ENCODE peak calls at places on chromosomes 16 and 17, in eight cellular contexts. One of them, this sample, is unnamed. For H3K9me3, the result is how much of the 10 kb centered on the place peaks cover.

GRCh38 chr17:40538936-40539705 is 26.2 kb downstream of the CCR7 start:
- DNase-seq in H9: no peak
- DNase-seq in fibroblast of lung: no peak
- DNase-seq in SK-N-SH: no peak
- DNase-seq in HepG2: no peak
- DNase-seq in mammary epithelial cell: no peak
- DNase-seq in HCT116: no peak
- DNase-seq in MM.1S: no peak
- DNase-seq in this sample: no peak

GRCh38 chr17:13428611-13429042 is 173.1 kb downstream of the HS3ST3A1 start:
- DNase-seq in mammary epithelial cell: no peak
- DNase-seq in HepG2: no peak
- DNase-seq in H9: no peak
- DNase-seq in HCT116: no peak
- DNase-seq in fibroblast of lung: peak
- DNase-seq in SK-N-SH: peak
- DNase-seq in MM.1S: no peak
- DNase-seq in this sample: no peak

GRCh38 chr17:4950075-4950756 is 703 bp upstream of the ENO3 start:
- DNase-seq in H9: peak
- DNase-seq in mammary epithelial cell: no peak
- DNase-seq in fibroblast of lung: no peak
- DNase-seq in MM.1S: peak
- DNase-seq in SK-N-SH: peak
- DNase-seq in HepG2: peak
- DNase-seq in HCT116: no peak
- DNase-seq in this sample: no peak

GRCh38 chr16:86631441-86631840 is 53.1 kb downstream of the FOXL1 start:
- DNase-seq in SK-N-SH: no peak
- DNase-seq in mammary epithelial cell: peak
- DNase-seq in HepG2: no peak
- DNase-seq in fibroblast of lung: peak
- DNase-seq in H9: no peak
- DNase-seq in HCT116: no peak
- DNase-seq in MM.1S: no peak
- DNase-seq in this sample: no peak

GRCh38 chr17:42702446-42702845 is 20.1 kb downstream of the CNTNAP1 start:
- DNase-seq in mammary epithelial cell: no peak
- DNase-seq in fibroblast of lung: no peak
- DNase-seq in MM.1S: no peak
- DNase-seq in H9: no peak
- DNase-seq in SK-N-SH: no peak
- DNase-seq in HepG2: no peak
- DNase-seq in HCT116: no peak
- DNase-seq in this sample: no peak

GRCh38 chr16:56482667-56483236 is 31.4 kb downstream of the OGFOD1 start:
- DNase-seq in HCT116: no peak
- DNase-seq in fibroblast of lung: no peak
- DNase-seq in mammary epithelial cell: no peak
- DNase-seq in HepG2: no peak
- DNase-seq in SK-N-SH: no peak
- DNase-seq in MM.1S: no peak
- DNase-seq in H9: no peak
- DNase-seq in this sample: no peak

GRCh38 chr16:19601083-19601976 is 45.8 kb downstream of the VPS35L start:
- DNase-seq in SK-N-SH: peak
- DNase-seq in MM.1S: peak
- DNase-seq in mammary epithelial cell: no peak
- DNase-seq in HCT116: peak
- DNase-seq in H9: no peak
- DNase-seq in fibroblast of lung: peak
- DNase-seq in HepG2: peak
- DNase-seq in this sample: no peak

GRCh38 chr16:78877114-78877513 is 723.4 kb downstream of the MAF start:
- DNase-seq in SK-N-SH: no peak
- DNase-seq in MM.1S: no peak
- DNase-seq in fibroblast of lung: no peak
- DNase-seq in H9: peak
- DNase-seq in HCT116: no peak
- DNase-seq in HepG2: no peak
- DNase-seq in mammary epithelial cell: no peak
- DNase-seq in this sample: no peak

GRCh38 chr16:12588510-12588909 is 215.2 kb downstream of the CPPED1 start:
- DNase-seq in HCT116: no peak
- DNase-seq in fibroblast of lung: no peak
- DNase-seq in mammary epithelial cell: no peak
- DNase-seq in H9: no peak
- DNase-seq in HepG2: peak
- DNase-seq in MM.1S: no peak
- DNase-seq in SK-N-SH: no peak
- DNase-seq in this sample: no peak

GRCh38 chr17:633641-634091 is 81.0 kb downstream of the VPS53 start:
- DNase-seq in MM.1S: no peak
- DNase-seq in HepG2: no peak
- DNase-seq in H9: no peak
- DNase-seq in fibroblast of lung: peak
- DNase-seq in SK-N-SH: no peak
- DNase-seq in mammary epithelial cell: no peak
- DNase-seq in HCT116: no peak
- DNase-seq in this sample: no peak

GRCh38 chr17:70137451-70138230 is 31.7 kb upstream of the KCNJ2 start:
- DNase-seq in mammary epithelial cell: peak
- DNase-seq in HepG2: no peak
- DNase-seq in MM.1S: peak
- DNase-seq in SK-N-SH: no peak
- DNase-seq in H9: no peak
- DNase-seq in fibroblast of lung: peak
- DNase-seq in HCT116: no peak
- DNase-seq in this sample: peak

GRCh38 chr16:10982430-10983174 is 38.2 kb downstream of the CLEC16A start:
- DNase-seq in fibroblast of lung: no peak
- DNase-seq in SK-N-SH: no peak
- DNase-seq in HepG2: no peak
- DNase-seq in mammary epithelial cell: no peak
- DNase-seq in HCT116: no peak
- DNase-seq in H9: no peak
- DNase-seq in MM.1S: no peak
- DNase-seq in this sample: no peak

DNA sequence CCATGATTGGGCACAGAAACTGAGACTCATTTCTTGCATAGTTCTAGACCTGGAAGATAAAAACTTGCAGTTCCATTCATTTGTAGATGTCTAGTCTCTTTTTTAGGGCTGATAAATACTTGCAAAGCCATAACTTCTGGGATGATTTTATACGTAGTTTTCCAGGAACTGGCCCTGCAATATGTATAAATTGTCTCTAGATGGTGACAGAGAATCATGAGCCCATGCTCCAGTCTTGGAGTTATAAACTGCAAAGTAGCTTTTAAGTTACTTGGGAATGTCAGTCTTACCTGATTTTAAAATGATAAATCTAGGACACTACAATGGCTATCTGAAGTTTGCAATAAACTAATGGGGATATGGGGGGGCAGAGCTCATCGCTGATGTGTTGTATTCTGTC is 3.0 kb upstream of the ADAMTS18 start:
- DNase-seq in fibroblast of lung: no peak
- DNase-seq in SK-N-SH: no peak
- DNase-seq in mammary epithelial cell: no peak
- DNase-seq in HepG2: no peak
- DNase-seq in MM.1S: no peak
- DNase-seq in H9: no peak
- DNase-seq in HCT116: no peak
- DNase-seq in this sample: no peak
- TF ChIP-seq CTCF in fibroblast of lung: no peak
- TF ChIP-seq CTCF in SK-N-SH: peak
- TF ChIP-seq CTCF in mammary epithelial cell: no peak
- TF ChIP-seq CTCF in HepG2: peak
- TF ChIP-seq CTCF in MM.1S: no peak
- TF ChIP-seq CTCF in H9: peak
- TF ChIP-seq CTCF in HCT116: peak
- TF ChIP-seq CTCF in this sample: no peak

GRCh38 chr16:3377917-3378316 is 22.2 kb downstream of the OR2C1 start:
- DNase-seq in MM.1S: no peak
- DNase-seq in H9: no peak
- DNase-seq in SK-N-SH: no peak
- DNase-seq in mammary epithelial cell: no peak
- DNase-seq in HepG2: peak
- DNase-seq in HCT116: no peak
- DNase-seq in fibroblast of lung: no peak
- DNase-seq in this sample: no peak

GRCh38 chr16:3388325-3388724 is 12.5 kb downstream of the ZSCAN32 start:
- DNase-seq in HepG2: no peak
- DNase-seq in SK-N-SH: no peak
- DNase-seq in HCT116: no peak
- DNase-seq in mammary epithelial cell: no peak
- DNase-seq in MM.1S: no peak
- DNase-seq in fibroblast of lung: no peak
- DNase-seq in H9: no peak
- DNase-seq in this sample: no peak

DNA sequence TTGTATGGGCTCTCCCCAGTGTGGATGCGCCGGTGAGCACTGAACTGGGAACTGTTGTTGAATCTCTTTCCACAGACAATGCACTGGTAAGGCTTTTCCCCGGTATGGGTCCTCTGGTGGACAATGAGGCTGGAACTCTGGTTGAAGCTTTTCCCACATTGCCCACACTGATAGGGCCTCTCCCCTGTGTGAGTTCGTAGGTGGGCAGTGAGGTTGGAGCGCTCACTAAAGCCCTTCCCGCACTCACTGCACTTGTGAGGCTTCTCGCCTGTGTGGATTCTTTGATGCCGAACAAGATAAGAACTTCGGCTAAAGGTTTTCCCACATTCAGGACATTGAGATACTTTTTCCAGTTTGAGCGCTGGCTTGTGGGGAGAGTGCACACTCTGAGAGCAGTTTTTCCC is 17.8 kb downstream of the ZSCAN32 start:
- DNase-seq in mammary epithelial cell: no peak
- DNase-seq in SK-N-SH: no peak
- DNase-seq in HCT116: no peak
- DNase-seq in H9: no peak
- DNase-seq in HepG2: no peak
- DNase-seq in fibroblast of lung: no peak
- DNase-seq in MM.1S: no peak
- DNase-seq in this sample: no peak
- H3K9me3 ChIP-seq in mammary epithelial cell: under half
- H3K9me3 ChIP-seq in SK-N-SH: under half
- H3K9me3 ChIP-seq in HCT116: under half
- H3K9me3 ChIP-seq in H9: half or more
- H3K9me3 ChIP-seq in HepG2: under half
- H3K9me3 ChIP-seq in fibroblast of lung: under half
- H3K9me3 ChIP-seq in MM.1S: under half
- H3K9me3 ChIP-seq in this sample: under half

DNA sequence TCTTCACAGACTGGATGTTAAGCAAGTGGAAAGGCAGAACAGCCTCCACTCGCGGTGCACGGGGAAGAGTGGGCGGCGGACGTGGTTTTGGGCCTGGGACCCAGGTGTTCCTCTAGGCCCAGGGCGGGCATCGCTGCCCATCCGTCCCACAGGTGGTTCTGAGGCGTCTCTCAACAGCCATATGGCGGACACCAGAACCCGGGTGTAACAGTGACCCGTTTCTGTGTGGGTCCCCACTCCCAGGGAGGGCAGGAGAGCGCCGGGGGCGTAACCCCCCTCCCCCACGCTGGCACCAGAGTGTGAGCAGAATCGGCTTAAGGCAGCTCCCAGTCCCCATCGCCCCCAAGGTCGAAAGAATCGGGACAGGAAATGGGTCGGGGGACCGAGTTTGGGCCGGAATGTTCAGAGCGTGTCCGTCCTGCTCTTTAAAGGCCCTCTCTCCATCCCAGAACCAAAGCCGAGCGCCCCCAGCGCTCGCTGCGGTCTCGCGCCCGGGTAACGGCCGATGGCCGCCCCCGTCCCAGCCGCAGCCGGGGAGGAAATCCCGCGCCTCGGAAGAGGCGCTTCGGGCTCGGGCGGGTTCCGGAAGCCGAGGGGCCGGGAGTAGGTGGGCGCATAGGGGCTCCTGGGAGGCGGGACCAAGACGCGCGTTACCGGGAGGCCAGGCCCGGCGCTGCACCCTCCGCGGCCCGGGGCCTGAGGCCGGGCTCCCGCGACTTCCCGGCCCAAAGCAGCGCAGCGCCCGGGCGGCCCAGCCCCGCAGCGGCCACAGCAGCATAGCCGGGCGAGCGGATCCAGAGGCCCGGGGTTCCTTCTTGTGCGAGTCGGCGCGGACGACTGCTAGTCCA is at the start of gene TK2:
- DNase-seq in HCT116: no peak
- DNase-seq in MM.1S: peak
- DNase-seq in fibroblast of lung: peak
- DNase-seq in HepG2: peak
- DNase-seq in H9: peak
- DNase-seq in SK-N-SH: peak
- DNase-seq in mammary epithelial cell: peak
- DNase-seq in this sample: no peak
- H2AFZ ChIP-seq in HCT116: no peak
- H2AFZ ChIP-seq in MM.1S: peak
- H2AFZ ChIP-seq in fibroblast of lung: peak
- H2AFZ ChIP-seq in HepG2: no peak
- H2AFZ ChIP-seq in H9: peak
- H2AFZ ChIP-seq in SK-N-SH: peak
- H2AFZ ChIP-seq in mammary epithelial cell: peak
- H2AFZ ChIP-seq in this sample: peak

GRCh38 chr16:13839577-13839976 is 80.4 kb upstream of the ERCC4 start:
- DNase-seq in HCT116: no peak
- DNase-seq in mammary epithelial cell: no peak
- DNase-seq in fibroblast of lung: no peak
- DNase-seq in MM.1S: no peak
- DNase-seq in H9: no peak
- DNase-seq in HepG2: no peak
- DNase-seq in SK-N-SH: no peak
- DNase-seq in this sample: no peak
- TF ChIP-seq CTCF in HCT116: peak
- TF ChIP-seq CTCF in mammary epithelial cell: no peak
- TF ChIP-seq CTCF in fibroblast of lung: no peak
- TF ChIP-seq CTCF in MM.1S: peak
- TF ChIP-seq CTCF in H9: peak
- TF ChIP-seq CTCF in HepG2: peak
- TF ChIP-seq CTCF in SK-N-SH: peak
- TF ChIP-seq CTCF in this sample: no peak

DNA sequence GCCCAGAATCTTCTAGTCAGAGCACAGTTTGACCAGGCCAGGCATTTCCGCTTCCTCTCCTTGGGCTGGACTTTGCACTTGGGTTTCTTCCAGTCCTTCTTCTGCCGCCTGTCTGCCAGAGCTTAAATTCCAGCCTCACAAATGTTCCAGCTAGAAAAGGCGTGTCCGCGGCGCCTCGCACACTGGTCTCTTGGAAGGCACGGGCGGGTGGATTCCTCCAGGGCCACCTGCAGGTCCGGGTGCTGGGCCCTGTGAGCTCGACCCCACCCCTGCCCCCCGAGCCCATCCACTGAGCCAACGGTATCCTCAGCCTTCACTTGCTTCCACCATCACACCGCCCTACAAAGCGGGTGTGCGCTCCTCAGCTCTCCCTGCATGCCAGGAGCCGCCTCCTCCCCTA is 2026.5 kb downstream of the TP53TG3F start:
- DNase-seq in H9: no peak
- DNase-seq in HepG2: no peak
- DNase-seq in SK-N-SH: no peak
- DNase-seq in MM.1S: no peak
- DNase-seq in mammary epithelial cell: no peak
- DNase-seq in fibroblast of lung: no peak
- DNase-seq in HCT116: no peak
- DNase-seq in this sample: no peak
- H3K9me3 ChIP-seq in H9: under half
- H3K9me3 ChIP-seq in HepG2: half or more
- H3K9me3 ChIP-seq in SK-N-SH: under half
- H3K9me3 ChIP-seq in MM.1S: under half
- H3K9me3 ChIP-seq in mammary epithelial cell: under half
- H3K9me3 ChIP-seq in fibroblast of lung: under half
- H3K9me3 ChIP-seq in HCT116: under half
- H3K9me3 ChIP-seq in this sample: under half

This sample was measured in keratinocyte.